ENCODE peak calls at places on chromosome 7, in nine cellular contexts. V, O, P, G, B, Z, W, Q and D are unnamed samples. For H3K27me3, the result is how much of the 10 kb centered on the place peaks cover.

GRCh38 chr7:117659453-117660086 is 179.7 kb downstream of the CFTR start:
- DNase-seq in V (no peak), O (no peak), P (no peak), G (no peak), B (peak), Z (no peak), W (no peak), Q (no peak), D (no peak)

GRCh38 chr7:22879285-22879684 is 56.6 kb upstream of the TOMM7 start:
- DNase-seq in V (no peak), O (no peak), P (no peak), G (no peak), B (no peak), Z (no peak), W (no peak), Q (no peak), D (no peak)

GRCh38 chr7:67764312-67764711 is 767.7 kb downstream of the TYW1 start:
- DNase-seq in V (no peak), O (peak), P (no peak), G (no peak), B (no peak), Z (no peak), W (no peak), Q (no peak), D (peak)

GRCh38 chr7:143272871-143273270 is 9.6 kb downstream of the GSTK1 start:
- DNase-seq in V (no peak), O (no peak), P (no peak), G (no peak), B (no peak), Z (no peak), W (no peak), Q (no peak), D (no peak)

GRCh38 chr7:30874656-30875317 is 36.9 kb upstream of the AQP1 start:
- DNase-seq in V (no peak), O (no peak), P (no peak), G (no peak), B (no peak), Z (no peak), W (no peak), Q (no peak), D (no peak)

GRCh38 chr7:42071372-42072261 is 165.4 kb downstream of the GLI3 start:
- DNase-seq in V (no peak), O (peak), P (no peak), G (no peak), B (no peak), Z (no peak), W (no peak), Q (no peak), D (no peak)

GRCh38 chr7:23418046-23418445 is 52.2 kb downstream of the IGF2BP3 start:
- DNase-seq in V (no peak), O (no peak), P (no peak), G (no peak), B (no peak), Z (no peak), W (no peak), Q (no peak), D (no peak)

GRCh38 chr7:111647881-111648280 is 85.6 kb upstream of the IMMP2L start:
- DNase-seq in V (no peak), O (no peak), P (no peak), G (no peak), B (no peak), Z (no peak), W (no peak), Q (no peak), D (no peak)

GRCh38 chr7:129101746-129102145 is 42.8 kb upstream of the TSPAN33 start:
- DNase-seq in V (no peak), O (no peak), P (no peak), G (no peak), B (no peak), Z (no peak), W (no peak), Q (no peak), D (no peak)

GRCh38 chr7:142938611-142939010 is 673 bp upstream of the LLCFC1 start:
- DNase-seq in V (no peak), O (no peak), P (no peak), G (no peak), B (no peak), Z (no peak), W (no peak), Q (no peak), D (no peak)

GRCh38 chr7:22346383-22347107 is 10.4 kb downstream of the RAPGEF5 start:
- DNase-seq in V (no peak), O (peak), P (no peak), G (no peak), B (no peak), Z (no peak), W (no peak), Q (no peak), D (no peak)

GRCh38 chr7:30331338-30331737 is 46.9 kb downstream of the ZNRF2 start:
- DNase-seq in V (no peak), O (no peak), P (no peak), G (no peak), B (peak), Z (no peak), W (no peak), Q (no peak), D (no peak)

GRCh38 chr7:90833443-90833842 is 237.3 kb downstream of the CDK14 start:
- DNase-seq in V (no peak), O (no peak), P (no peak), G (no peak), B (no peak), Z (no peak), W (no peak), Q (no peak), D (no peak)

GRCh38 chr7:39056153-39056552 is 78.4 kb downstream of the POU6F2 start:
- DNase-seq in V (no peak), O (no peak), P (no peak), G (no peak), B (no peak), Z (no peak), W (no peak), Q (no peak), D (no peak)

GRCh38 chr7:75921479-75921878 is 6.5 kb downstream of the POR start:
- DNase-seq in V (no peak), O (no peak), P (no peak), G (no peak), B (no peak), Z (no peak), W (no peak), Q (no peak), D (no peak)

GRCh38 chr7:104328308-104328969 is at the start of gene LHFPL3:
- DNase-seq in V (no peak), O (peak), P (no peak), G (no peak), B (no peak), Z (no peak), W (no peak), Q (no peak), D (no peak)

GRCh38 chr7:83410989-83411591 is 237.8 kb downstream of the SEMA3E start:
- DNase-seq in V (no peak), O (peak), P (no peak), G (no peak), B (peak), Z (peak), W (no peak), Q (no peak), D (peak)

DNA sequence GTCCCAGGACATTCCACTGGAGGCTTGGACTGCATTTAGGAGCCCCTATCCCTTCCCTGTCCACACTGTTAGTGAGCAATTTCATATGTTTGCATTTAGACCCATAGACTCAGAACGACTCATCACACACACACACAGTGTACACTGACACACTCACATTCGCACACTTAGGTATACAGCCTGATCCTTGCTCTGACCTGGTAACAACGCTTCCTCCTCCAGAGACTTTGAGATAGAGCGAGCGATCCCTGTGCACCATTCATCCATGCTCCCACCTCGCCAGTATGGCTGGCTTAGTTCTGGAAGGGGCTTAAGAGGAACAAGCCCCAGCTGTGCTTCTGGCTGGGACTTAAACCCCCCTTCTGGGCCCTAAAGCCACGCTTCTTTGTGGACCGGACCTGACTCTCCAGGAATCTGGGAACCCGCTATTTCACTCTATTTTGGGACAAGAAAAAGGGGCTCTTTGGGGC is 905 bp upstream of the HOXA13 start:
- DNase-seq in V (no peak), O (no peak), P (no peak), G (no peak), B (no peak), Z (no peak), W (no peak), Q (no peak), D (no peak)
- H3K27ac ChIP-seq in V (no peak), O (peak), P (no peak), G (no peak), B (no peak), Z (peak), W (no peak), Q (peak), D (no peak)

DNA sequence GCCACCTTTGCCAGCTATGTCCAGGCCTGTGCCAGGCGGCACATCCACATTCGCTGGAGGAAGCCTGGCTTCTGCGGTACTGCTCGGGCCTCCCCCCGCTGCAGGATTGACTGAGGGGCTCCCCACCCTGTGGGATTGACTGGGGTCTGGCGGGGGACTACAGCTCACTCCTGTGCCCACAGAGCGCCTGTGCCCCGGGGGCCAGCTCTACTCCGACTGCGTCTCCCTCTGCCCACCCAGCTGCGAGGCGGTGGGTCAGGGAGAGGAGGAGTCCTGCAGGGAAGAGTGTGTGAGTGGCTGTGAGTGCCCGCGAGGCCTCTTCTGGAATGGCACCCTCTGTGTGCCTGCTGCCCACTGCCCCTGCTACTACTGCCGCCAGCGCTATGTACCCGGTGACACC is 6.7 kb upstream of the ZNF467 start:
- DNase-seq in V (no peak), O (no peak), P (no peak), G (no peak), B (no peak), Z (no peak), W (peak), Q (no peak), D (no peak)
- H3K27me3 ChIP-seq in V (under half), O (under half), P (under half), G (under half), B (under half), Z (under half), W (under half), Q (under half), D (under half)

DNA sequence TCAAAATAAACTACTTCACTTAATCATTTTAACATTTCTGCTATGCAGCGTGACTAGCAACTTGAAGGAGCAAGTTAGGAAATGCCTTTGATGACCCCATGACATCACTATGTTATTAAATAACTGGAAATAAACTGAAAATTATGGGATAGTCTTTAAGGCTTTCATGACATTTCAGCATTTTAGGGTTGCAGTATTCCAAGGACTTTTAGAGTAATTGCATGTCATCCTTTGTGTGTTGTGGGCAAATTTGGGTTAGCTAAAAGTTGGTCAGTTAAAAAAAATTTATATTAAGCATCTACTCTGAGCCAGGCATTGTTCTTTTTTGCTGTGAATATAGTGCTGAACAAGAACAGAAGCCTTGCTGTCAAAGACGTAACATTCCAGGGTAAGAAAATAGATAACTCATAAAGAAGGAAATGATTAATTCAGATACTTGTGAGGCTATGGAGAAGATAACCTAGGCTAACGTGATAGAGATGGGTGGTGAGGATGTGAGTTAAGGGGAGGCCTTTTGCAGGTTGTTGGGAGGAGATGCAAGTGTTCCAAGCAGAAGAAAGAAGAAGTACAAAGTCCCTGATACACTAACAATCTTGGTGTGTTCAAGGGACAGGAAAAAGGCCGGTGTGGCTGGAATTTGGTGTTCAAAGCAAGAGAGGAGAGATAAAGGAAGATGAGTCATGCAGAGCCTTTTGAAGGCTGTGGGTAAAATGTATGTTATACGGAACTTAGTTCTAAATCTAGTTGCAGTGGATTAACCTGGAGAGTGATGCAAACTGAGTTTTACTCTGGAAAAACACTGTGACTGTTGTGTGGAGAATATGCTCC is 610.2 kb downstream of the AUTS2 start:
- DNase-seq in V (no peak), O (peak), P (no peak), G (no peak), B (peak), Z (no peak), W (no peak), Q (no peak), D (no peak)
- H3K27ac ChIP-seq in V (no peak), O (peak), P (no peak), G (no peak), B (no peak), Z (no peak), W (no peak), Q (no peak), D (no peak)

GRCh38 chr7:151175047-151175792 is 7.7 kb upstream of the GBX1 start:
- DNase-seq in V (no peak), O (no peak), P (no peak), G (no peak), B (no peak), Z (no peak), W (no peak), Q (no peak), D (no peak)

GRCh38 chr7:151175793-151176311 is 8.4 kb upstream of the GBX1 start:
- DNase-seq in V (no peak), O (no peak), P (no peak), G (no peak), B (no peak), Z (no peak), W (no peak), Q (no peak), D (no peak)

GRCh38 chr7:151173386-151174245 is 6.1 kb upstream of the GBX1 start:
- DNase-seq in V (no peak), O (no peak), P (no peak), G (no peak), B (no peak), Z (no peak), W (no peak), Q (no peak), D (no peak)

GRCh38 chr7:151172273-151173141 is 5.0 kb upstream of the GBX1 start:
- DNase-seq in V (peak), O (peak), P (peak), G (peak), B (peak), Z (peak), W (peak), Q (peak), D (peak)

DNA sequence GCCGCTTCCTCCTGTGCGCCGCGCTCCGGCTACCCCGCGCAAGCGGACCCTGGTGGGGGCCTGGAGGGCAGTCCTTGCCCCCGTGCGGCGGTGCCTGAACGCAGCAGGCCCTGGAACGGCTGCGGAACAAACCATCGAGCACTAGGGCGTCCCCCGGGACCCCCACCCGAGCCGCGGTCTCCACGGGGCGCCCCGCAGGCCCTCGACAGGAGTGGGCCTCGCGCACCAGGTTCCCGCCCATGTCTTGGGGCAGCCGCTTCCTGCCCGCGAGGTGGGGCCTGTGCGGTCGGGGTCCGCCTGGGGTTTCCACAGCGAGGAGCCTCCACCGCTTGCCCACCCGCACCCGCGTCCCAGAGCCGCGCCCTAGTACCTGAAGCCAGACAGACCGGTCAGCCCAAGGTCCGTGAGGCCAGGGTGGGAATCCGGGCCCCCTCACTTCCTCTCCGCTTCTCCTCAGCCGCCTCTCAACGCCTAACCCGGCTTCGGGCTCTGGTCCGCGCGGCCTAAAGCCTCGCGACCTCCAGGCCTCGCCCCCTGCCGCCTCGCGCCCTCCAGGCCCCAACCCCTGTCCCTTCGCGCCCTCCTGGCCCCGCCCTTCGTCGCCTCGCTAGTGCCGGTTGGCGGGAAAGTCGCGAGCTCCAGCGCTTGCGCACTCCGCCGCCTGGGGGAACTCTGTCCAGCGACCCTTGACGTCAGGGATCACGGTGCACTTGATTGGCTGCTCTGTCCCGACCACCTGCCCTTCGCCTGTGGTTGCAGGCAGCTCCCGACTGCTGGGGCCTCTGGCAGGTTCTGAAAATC is 7.0 kb upstream of the GBX1 start:
- DNase-seq in V (no peak), O (no peak), P (peak), G (no peak), B (peak), Z (no peak), W (no peak), Q (no peak), D (no peak)
- H3K27me3 ChIP-seq in V (under half), O (under half), P (under half), G (under half), B (under half), Z (under half), W (under half), Q (half or more), D (under half)

GRCh38 chr7:55440040-55440690 is 75.0 kb downstream of the LANCL2 start:
- DNase-seq in V (no peak), O (no peak), P (no peak), G (peak), B (no peak), Z (no peak), W (no peak), Q (no peak), D (no peak)
- H3K27ac ChIP-seq in V (no peak), O (no peak), P (peak), G (no peak), B (no peak), Z (no peak), W (no peak), Q (no peak), D (no peak)

DNA sequence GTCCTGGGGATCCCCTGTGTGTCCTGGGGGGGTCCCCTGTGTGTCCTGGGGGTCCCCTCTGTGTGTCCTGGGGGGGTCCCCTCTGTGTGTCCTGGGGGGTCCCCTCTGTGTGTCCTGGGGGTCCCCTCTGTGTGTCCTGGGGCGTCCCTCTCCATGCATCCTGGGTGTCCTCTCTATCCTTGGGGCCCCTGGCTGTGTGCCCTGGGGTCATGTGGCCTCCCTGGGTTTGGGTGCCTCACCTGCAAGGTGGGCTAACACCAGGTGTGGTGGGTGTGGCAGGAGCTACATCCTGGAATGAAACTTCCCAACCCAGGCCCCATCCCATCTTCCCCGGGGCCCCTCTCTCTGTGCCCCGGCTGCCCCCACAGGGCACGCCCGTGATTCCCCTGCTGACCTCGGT is 4.9 kb downstream of the CYP2W1 start:
- DNase-seq in V (no peak), O (no peak), P (no peak), G (no peak), B (no peak), Z (no peak), W (no peak), Q (no peak), D (no peak)
- H3K27me3 ChIP-seq in V (under half), O (under half), P (under half), G (under half), B (under half), Z (under half), W (half or more), Q (under half), D (under half)

DNA sequence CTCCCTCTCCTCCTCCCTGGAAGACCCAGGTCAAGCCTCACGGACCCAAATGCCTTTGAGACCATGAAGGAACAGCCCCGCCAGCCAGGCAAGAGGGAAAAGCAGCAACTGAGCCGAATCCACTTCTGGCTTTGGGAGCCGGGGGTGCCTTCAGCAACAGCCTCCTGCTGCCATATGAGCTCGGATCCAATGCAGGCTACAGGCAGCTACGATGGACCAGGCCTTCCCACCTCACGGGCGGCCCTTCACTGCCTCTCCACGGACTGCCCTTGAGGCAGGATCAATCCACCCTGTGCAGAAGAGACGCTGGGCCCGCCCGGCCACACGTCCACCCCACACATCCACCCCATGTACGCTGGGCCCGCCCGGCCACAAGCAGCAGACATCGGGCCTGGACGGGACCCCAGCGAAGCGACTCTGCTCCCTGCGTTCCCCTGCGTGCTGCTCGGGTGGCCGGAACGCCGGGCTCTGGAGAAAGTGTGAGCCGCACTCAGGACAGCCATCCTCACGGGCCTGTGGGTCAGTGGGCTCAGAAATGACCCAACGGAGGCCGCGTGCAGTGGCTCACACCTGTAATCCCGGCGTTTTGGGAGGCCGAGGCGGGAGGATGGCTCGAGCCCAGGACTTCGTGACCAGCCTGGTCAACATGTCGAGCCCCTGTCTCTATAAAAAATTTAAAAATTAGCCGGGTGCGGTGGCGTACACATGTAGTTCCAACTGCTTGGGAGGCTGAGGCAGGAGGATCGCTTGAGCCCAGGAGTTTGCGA is 82.0 kb downstream of the FOXL3 start:
- DNase-seq in V (peak), O (no peak), P (peak), G (peak), B (no peak), Z (no peak), W (no peak), Q (peak), D (peak)
- H3K27ac ChIP-seq in V (no peak), O (peak), P (no peak), G (no peak), B (no peak), Z (no peak), W (no peak), Q (no peak), D (peak)